ENCODE peak calls at places on chromosomes 1 and 21, in six cellular contexts. L, C, B, O, X and H are unnamed samples.
A peak's percentile ranks its signal among the peaks of the same experiment; 100 is the strongest.

GRCh38 chr1:34928865-34929496 is 469 bp downstream of the DLGAP3 start:
- DNase-seq in L (no peak), C (no peak), B (no peak), O (no peak), X (no peak), H (peak; percentile 47)

GRCh38 chr1:199948587-199949280 is 78.8 kb upstream of the NR5A2 start:
- DNase-seq in L (no peak), C (no peak), B (no peak), O (peak; percentile 78), X (no peak), H (no peak)

GRCh38 chr1:172895050-172895460 is 155.7 kb downstream of the TNFSF18 start:
- DNase-seq in L (peak; percentile 70), C (no peak), B (peak; percentile 25), O (no peak), X (no peak), H (no peak)

GRCh38 chr1:87513971-87514660 is 185.4 kb downstream of the LMO4 start:
- DNase-seq in L (peak; percentile 38), C (no peak), B (no peak), O (no peak), X (no peak), H (no peak)

GRCh38 chr1:65894738-65895605 is 102.3 kb downstream of the PDE4B start:
- DNase-seq in L (no peak), C (no peak), B (no peak), O (no peak), X (no peak), H (no peak)

GRCh38 chr1:209375681-209376360 is 207.7 kb upstream of the CAMK1G start:
- DNase-seq in L (peak; percentile 61), C (no peak), B (no peak), O (no peak), X (no peak), H (no peak)

GRCh38 chr1:162007485-162007884 is 16.2 kb downstream of the OLFML2B start:
- DNase-seq in L (no peak), C (no peak), B (no peak), O (no peak), X (no peak), H (no peak)

GRCh38 chr1:2596530-2597333 is 10.2 kb downstream of the PRXL2B start:
- DNase-seq in L (no peak), C (no peak), B (no peak), O (no peak), X (no peak), H (peak; percentile 12)

GRCh38 chr1:1556505-1556904 is 16.1 kb upstream of the TMEM240 start:
- DNase-seq in L (no peak), C (no peak), B (no peak), O (no peak), X (no peak), H (no peak)

GRCh38 chr1:183711691-183712401 is 58.7 kb upstream of the APOBEC4 start:
- DNase-seq in L (peak; percentile 79), C (no peak), B (no peak), O (no peak), X (peak; percentile 58), H (no peak)

GRCh38 chr1:147580609-147581008 is 39.3 kb downstream of the BCL9 start:
- DNase-seq in L (no peak), C (no peak), B (no peak), O (no peak), X (no peak), H (no peak)

GRCh38 chr1:216562383-216562782 is 139.1 kb upstream of the USH2A start:
- DNase-seq in L (no peak), C (no peak), B (no peak), O (no peak), X (no peak), H (no peak)

GRCh38 chr1:176466514-176466913 is 3.5 kb downstream of the PAPPA2 start:
- DNase-seq in L (no peak), C (no peak), B (no peak), O (peak; percentile 13), X (no peak), H (no peak)

GRCh38 chr1:65001238-65001792 is 35.0 kb upstream of the JAK1 start:
- DNase-seq in L (no peak), C (no peak), B (peak; percentile 70), O (no peak), X (no peak), H (peak; percentile 65)

GRCh38 chr1:218400624-218401023 is 55.5 kb downstream of the TGFB2 start:
- DNase-seq in L (no peak), C (no peak), B (no peak), O (no peak), X (no peak), H (no peak)

GRCh38 chr1:11138952-11139351 is 39.3 kb upstream of the EXOSC10 start:
- DNase-seq in L (no peak), C (no peak), B (no peak), O (no peak), X (no peak), H (no peak)

GRCh38 chr1:91018006-91018405 is 3.8 kb downstream of the ZNF644 start:
- DNase-seq in L (peak; percentile 28), C (no peak), B (no peak), O (no peak), X (no peak), H (no peak)

GRCh38 chr1:91404151-91405012 is at the start of gene HFM1:
- DNase-seq in L (peak; percentile 62), C (peak; percentile 32), B (peak; percentile 59), O (peak; percentile 49), X (no peak), H (peak; percentile 45)

GRCh38 chr1:151147132-151147503 is 687 bp upstream of the SEMA6C start:
- DNase-seq in L (peak; percentile 35), C (no peak), B (no peak), O (no peak), X (no peak), H (no peak)

GRCh38 chr1:175887981-175888428 is 144.6 kb upstream of the TNR start:
- DNase-seq in L (peak; percentile 54), C (no peak), B (no peak), O (peak; percentile 75), X (no peak), H (no peak)

GRCh38 chr1:46187106-46187869 is 10.9 kb downstream of the POMGNT1 start:
- DNase-seq in L (no peak), C (no peak), B (no peak), O (no peak), X (no peak), H (no peak)

GRCh38 chr1:47984175-47984789 is 12.9 kb downstream of the TRABD2B start:
- DNase-seq in L (no peak), C (no peak), B (no peak), O (no peak), X (no peak), H (no peak)

GRCh38 chr1:226981386-226981817 is 41.3 kb downstream of the COQ8A start:
- DNase-seq in L (no peak), C (no peak), B (no peak), O (no peak), X (no peak), H (no peak)

GRCh38 chr1:26237230-26237966 is 3.4 kb downstream of the CEP85 start:
- DNase-seq in L (peak; percentile 62), C (no peak), B (no peak), O (no peak), X (no peak), H (no peak)

GRCh38 chr1:110765640-110766335 is 91.0 kb upstream of the KCNA3 start:
- DNase-seq in L (peak; percentile 54), C (peak; percentile 39), B (peak; percentile 60), O (peak; percentile 56), X (no peak), H (no peak)

GRCh38 chr21:43004926-43005325 is 30.6 kb downstream of the PKNOX1 start:
- DNase-seq in L (no peak), C (no peak), B (no peak), O (no peak), X (no peak), H (no peak)

GRCh38 chr21:43005635-43006034 is 31.3 kb downstream of the PKNOX1 start:
- DNase-seq in L (no peak), C (no peak), B (no peak), O (no peak), X (no peak), H (no peak)

GRCh38 chr21:43006874-43007208 is 32.5 kb downstream of the PKNOX1 start:
- DNase-seq in L (peak; percentile 97), C (no peak), B (no peak), O (no peak), X (no peak), H (no peak)

GRCh38 chr21:42997053-42997452 is 22.7 kb downstream of the PKNOX1 start:
- DNase-seq in L (peak; percentile 99), C (no peak), B (no peak), O (peak; percentile 58), X (peak; percentile 93), H (no peak)

GRCh38 chr21:43001316-43001715 is 27.0 kb downstream of the PKNOX1 start:
- DNase-seq in L (peak; percentile 51), C (peak; percentile 44), B (no peak), O (no peak), X (no peak), H (no peak)
- TF ChIP-seq CTCF in L (no peak), C (no peak), B (no peak), O (no peak), X (no peak), H (no peak)

DNA sequence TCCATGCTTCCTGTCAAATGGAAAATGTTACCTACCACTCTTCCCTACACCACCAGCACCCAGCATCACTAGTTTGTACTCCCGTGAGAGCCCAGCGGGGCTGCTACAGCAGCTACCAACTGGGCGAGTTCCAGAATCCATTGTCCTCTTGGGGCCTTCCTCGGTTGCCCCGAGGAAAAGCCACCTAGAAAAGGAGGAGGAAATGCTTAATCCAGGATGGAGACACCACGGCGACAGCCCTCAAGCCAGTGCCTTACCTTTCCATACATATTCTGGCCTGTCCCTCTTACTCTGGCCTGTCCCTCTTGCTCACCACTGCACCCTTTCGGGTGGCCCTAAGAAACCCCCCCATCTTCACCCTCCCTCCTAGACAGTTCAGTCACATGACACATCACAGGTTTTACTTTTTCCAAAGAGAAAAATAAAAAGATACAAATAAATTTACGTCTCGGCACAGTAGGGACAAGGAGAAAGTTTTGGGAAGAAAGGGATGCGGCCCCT is 478 bp downstream of the RIT1 start:
- DNase-seq in L (peak; percentile 55), C (peak; percentile 10), B (peak; percentile 14), O (peak; percentile 16), X (no peak), H (no peak)
- TF ChIP-seq CTCF in L (peak; percentile 19), C (no peak), B (no peak), O (no peak), X (peak; percentile 25), H (no peak)

GRCh38 chr1:245380790-245381535 is 226.2 kb downstream of the KIF26B start:
- DNase-seq in L (no peak), C (no peak), B (no peak), O (no peak), X (no peak), H (no peak)
- TF ChIP-seq CTCF in L (peak; percentile 38), C (no peak), B (no peak), O (no peak), X (peak; percentile 38), H (no peak)

DNA sequence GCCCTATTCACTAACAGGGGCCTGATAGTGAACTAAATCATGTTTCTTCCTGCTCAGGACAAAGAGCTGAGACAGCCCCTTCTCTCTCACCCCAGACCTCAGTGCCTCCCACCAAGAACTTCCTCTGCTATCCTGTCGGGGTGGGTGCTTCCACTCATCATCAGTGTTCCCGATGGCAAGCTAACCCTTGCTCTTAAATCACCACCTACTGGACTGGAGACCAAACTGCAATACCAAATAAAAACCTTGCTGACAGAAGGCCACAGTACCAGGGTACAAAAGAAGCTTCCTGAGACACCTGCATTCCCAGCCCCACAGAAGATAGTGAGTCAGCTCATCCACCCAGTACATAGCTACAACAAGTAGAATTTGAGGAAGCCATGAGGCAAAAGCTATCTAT is 799.5 kb downstream of the LTN1 start:
- DNase-seq in L (no peak), C (no peak), B (no peak), O (no peak), X (no peak), H (no peak)
- TF ChIP-seq CTCF in L (peak; percentile 18), C (no peak), B (no peak), O (no peak), X (peak; percentile 6), H (no peak)